ENCODE peak calls at places on chromosomes 13 and 19, in eight cellular contexts. O is heart right ventricle, H is NB4, R is GM23248, L is choroid plexus epithelial cell, T is left lung, Y is GM12864, M is BJ. V is an unnamed sample.

GRCh38 chr13:100633461-100633860 is 41.1 kb downstream of the TMTC4 start:
- DNase-seq in Y (no peak), H (no peak), R (peak; percentile 93), O (no peak), T (no peak), L (peak; percentile 74), M (peak; percentile 66), V (no peak)

GRCh38 chr19:13018037-13018914 is 23.0 kb downstream of the NFIX start:
- DNase-seq in L (no peak), O (peak; percentile 75), Y (no peak), R (peak; percentile 77), M (no peak), H (no peak), T (no peak), V (peak; percentile 79)

GRCh38 chr19:33252418-33252962 is 26.8 kb upstream of the SLC7A10 start:
- DNase-seq in Y (no peak), T (no peak), L (no peak), O (no peak), H (no peak), M (no peak), R (no peak), V (no peak)

GRCh38 chr19:56942749-56943148 is 102.2 kb upstream of the PEG3 start:
- DNase-seq in T (peak; percentile 36), H (peak; percentile 5), M (no peak), R (peak; percentile 2), Y (no peak), O (peak; percentile 8), L (no peak), V (peak; percentile 30)

GRCh38 chr19:17302391-17303166 is 646 bp downstream of the ABHD8 start:
- DNase-seq in R (no peak), M (no peak), T (no peak), L (no peak), H (peak; percentile 68), Y (no peak), O (no peak), V (no peak)

GRCh38 chr19:10979950-10980349 is 19.1 kb downstream of the SMARCA4 start:
- DNase-seq in O (no peak), M (no peak), R (peak; percentile 66), Y (no peak), H (no peak), L (no peak), T (no peak), V (no peak)

GRCh38 chr19:33906578-33907335 is 110.1 kb downstream of the KCTD15 start:
- DNase-seq in L (peak; percentile 42), Y (no peak), H (no peak), M (no peak), O (peak; percentile 13), T (no peak), R (peak; percentile 35), V (peak; percentile 18)

GRCh38 chr13:24280722-24281121 is 28.7 kb upstream of the C1QTNF9 start:
- DNase-seq in L (no peak), M (no peak), Y (no peak), H (peak; percentile 24), T (peak; percentile 53), R (no peak), O (no peak), V (no peak)

GRCh38 chr19:964761-965694 is 19.1 kb upstream of the WDR18 start:
- DNase-seq in Y (no peak), H (no peak), R (peak; percentile 26), O (no peak), L (peak; percentile 45), T (no peak), M (no peak), V (no peak)

GRCh38 chr13:27978301-27978968 is 9.3 kb upstream of the CDX2 start:
- DNase-seq in H (no peak), T (no peak), R (no peak), L (no peak), Y (no peak), O (no peak), M (no peak), V (no peak)

GRCh38 chr13:27976362-27977177 is 7.5 kb upstream of the CDX2 start:
- DNase-seq in H (no peak), T (no peak), Y (no peak), M (no peak), R (no peak), L (no peak), O (no peak), V (no peak)

GRCh38 chr13:27975579-27976361 is 6.7 kb upstream of the CDX2 start:
- DNase-seq in M (no peak), L (no peak), O (no peak), T (no peak), H (no peak), Y (no peak), R (no peak), V (no peak)

GRCh38 chr13:27979001-27979643 is 9.4 kb downstream of the URAD start:
- DNase-seq in L (no peak), M (no peak), T (no peak), H (no peak), R (no peak), O (no peak), Y (no peak), V (no peak)

GRCh38 chr13:27977476-27978300 is 8.6 kb upstream of the CDX2 start:
- DNase-seq in M (no peak), H (no peak), L (no peak), O (no peak), R (peak; percentile 39), Y (no peak), T (no peak), V (no peak)
- H3K4me3 ChIP-seq in M (no peak overlapping the region), H (no peak overlapping the region), L (no peak overlapping the region), O (no peak overlapping the region), R (no peak overlapping the region), Y (no peak overlapping the region), T (no peak overlapping the region), V (peak overlapping the region; percentile 41)

DNA sequence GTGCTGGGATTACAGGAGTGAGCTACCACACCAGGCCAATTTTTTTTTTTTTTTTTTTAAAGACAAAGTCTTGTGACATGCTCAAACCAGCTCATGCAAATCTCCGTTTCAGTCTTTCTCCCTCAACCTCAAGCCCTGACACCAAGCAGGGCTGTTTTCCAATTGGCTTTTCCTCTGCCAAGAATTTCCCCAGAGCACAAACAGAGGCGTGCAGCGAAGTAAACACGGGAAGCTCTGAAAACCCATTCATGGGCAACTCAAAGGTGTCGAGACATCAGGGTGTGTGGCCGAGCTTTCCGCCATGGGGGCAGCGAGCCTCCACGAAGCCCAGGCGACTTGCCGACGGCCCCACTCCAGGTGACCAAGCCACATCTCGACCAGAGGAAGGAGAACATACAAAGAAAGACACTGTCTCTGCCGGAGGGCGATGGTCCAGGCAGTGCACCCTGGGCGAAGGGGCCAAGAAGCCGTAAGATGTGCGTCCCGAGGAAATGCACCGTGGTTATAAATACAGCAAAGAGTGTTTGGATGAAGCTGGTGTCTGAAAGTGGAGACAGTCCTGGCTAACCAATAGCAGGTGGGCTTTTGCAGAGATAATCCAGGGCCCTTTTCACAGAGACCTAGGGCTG is 69.9 kb downstream of the INSR start:
- DNase-seq in O (peak; percentile 49), L (peak; percentile 39), R (peak; percentile 61), Y (no peak), T (no peak), M (no peak), H (no peak), V (no peak)
- H3K4me3 ChIP-seq in O (peak overlapping the region; percentile 9), L (no peak overlapping the region), R (peak overlapping the region; percentile 47), Y (no peak overlapping the region), T (no peak overlapping the region), M (no peak overlapping the region), H (no peak overlapping the region), V (peak overlapping the region; percentile 34)

GRCh38 chr13:77918391-77919261 is at the start of gene EDNRB:
- DNase-seq in Y (no peak), M (no peak), O (peak; percentile 72), T (peak; percentile 55), R (peak; percentile 62), L (peak; percentile 57), H (peak; percentile 52), V (peak; percentile 59)

GRCh38 chr13:77919351-77920294 is 992 bp upstream of the EDNRB start:
- DNase-seq in M (no peak), O (peak; percentile 51), R (peak; percentile 55), Y (no peak), H (peak; percentile 47), T (peak; percentile 56), L (peak; percentile 34), V (peak; percentile 64)

GRCh38 chr13:77915676-77916075 is 3.0 kb downstream of the EDNRB start:
- DNase-seq in R (no peak), L (no peak), M (no peak), Y (no peak), H (no peak), T (no peak), O (no peak), V (no peak)

GRCh38 chr13:77916481-77916880 is 2.1 kb downstream of the EDNRB start:
- DNase-seq in M (no peak), L (no peak), Y (no peak), H (no peak), O (no peak), T (no peak), R (no peak), V (no peak)
- H3K4me3 ChIP-seq in M (no peak overlapping the region), L (no peak overlapping the region), Y (no peak overlapping the region), H (no peak overlapping the region), O (peak overlapping the region; percentile 70), T (peak overlapping the region; percentile 58), R (no peak overlapping the region), V (peak overlapping the region; percentile 75)

GRCh38 chr13:49298903-49299605 is 51.3 kb downstream of the CDADC1 start:
- DNase-seq in Y (no peak), O (no peak), M (no peak), H (no peak), T (no peak), L (no peak), R (peak; percentile 9), V (no peak)

GRCh38 chr13:49302817-49303216 is 55.1 kb downstream of the CDADC1 start:
- DNase-seq in Y (no peak), H (no peak), O (no peak), R (no peak), T (no peak), L (no peak), M (no peak), V (no peak)

GRCh38 chr13:49302222-49302621 is 54.5 kb downstream of the CDADC1 start:
- DNase-seq in Y (no peak), L (no peak), O (no peak), M (no peak), H (no peak), R (no peak), T (no peak), V (no peak)

GRCh38 chr13:49303533-49304252 is 56.0 kb downstream of the CDADC1 start:
- DNase-seq in L (no peak), M (no peak), H (no peak), Y (no peak), O (no peak), T (no peak), R (peak; percentile 41), V (no peak)

DNA sequence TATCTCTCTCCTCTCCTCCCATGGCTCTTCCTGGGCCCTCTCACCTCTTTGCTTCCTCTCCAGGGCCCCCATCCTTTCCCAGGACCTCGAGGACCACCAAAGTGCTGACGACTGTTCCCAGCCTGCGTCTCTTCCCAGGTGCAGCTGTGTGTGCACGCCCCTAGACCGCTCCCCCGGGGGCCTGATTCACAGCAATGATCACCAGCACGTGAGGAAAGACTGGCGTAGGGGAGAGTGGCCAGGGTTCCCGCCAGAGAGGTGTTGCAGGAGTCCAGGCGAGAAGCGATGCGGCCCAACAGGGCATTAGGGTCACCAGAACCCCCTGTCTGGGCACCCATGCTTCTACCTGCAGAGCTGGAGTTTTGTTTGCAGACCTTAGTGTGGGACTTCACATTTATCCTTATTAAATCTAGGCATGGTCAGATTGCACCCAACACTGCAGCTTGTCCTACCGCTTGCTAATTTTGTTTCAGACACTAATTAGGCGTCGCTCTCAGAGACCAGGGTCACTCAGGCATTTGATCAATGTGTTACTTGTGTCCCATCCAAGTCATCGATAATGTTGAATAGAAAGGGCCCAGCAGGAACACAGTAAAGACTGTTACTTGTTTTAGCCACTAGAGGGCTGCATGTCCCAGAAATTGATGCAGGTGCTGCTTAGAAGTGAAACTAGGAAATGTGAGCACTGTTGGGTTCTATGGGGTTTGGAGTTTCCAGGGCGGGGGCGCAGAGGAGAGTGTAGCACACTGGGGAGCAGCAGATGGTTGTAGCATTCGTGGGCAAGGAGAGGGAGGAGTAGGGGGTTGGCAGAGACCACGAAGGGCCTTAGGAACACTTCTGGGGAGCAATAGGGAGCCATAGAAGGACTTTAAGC is 53.2 kb downstream of the CDADC1 start:
- DNase-seq in L (peak; percentile 85), T (peak; percentile 50), Y (peak; percentile 66), O (peak; percentile 74), R (peak; percentile 84), H (peak; percentile 84), M (no peak), V (no peak)
- H3K4me3 ChIP-seq in L (peak overlapping the region; percentile 50), T (peak overlapping the region; percentile 17), Y (peak overlapping the region; percentile 32), O (peak overlapping the region; percentile 43), R (peak overlapping the region; percentile 57), H (no peak overlapping the region), M (no peak overlapping the region), V (peak overlapping the region; percentile 55)

V was measured in left ventricle myocardium inferior.